ENCODE peak calls at places on chromosomes 11 and 22, in five cellular contexts. V is GM12865, U is A549, K is cardiac fibroblast, I is body of pancreas. Z is an unnamed sample.

GRCh38 chr11:108873938-108874337 is 209.1 kb downstream of the DDX10 start:
- DNase-seq in I (no peak), U (no peak), K (no peak), V (no peak), Z (no peak)

GRCh38 chr22:38870791-38871359 is 1.1 kb downstream of the CBX6 start:
- DNase-seq in I (no peak), U (no peak), V (no peak), K (no peak), Z (no peak)

GRCh38 chr22:27331526-27332281 is 469.9 kb downstream of the MN1 start:
- DNase-seq in V (no peak), U (peak), K (peak), I (peak), Z (peak)

GRCh38 chr11:34284836-34285235 is 73.0 kb downstream of the ABTB2 start:
- DNase-seq in I (no peak), K (no peak), V (no peak), U (no peak), Z (no peak)

GRCh38 chr22:30891781-30892180 is 76.8 kb downstream of the MORC2 start:
- DNase-seq in V (no peak), U (no peak), K (no peak), I (no peak), Z (no peak)

GRCh38 chr11:17414317-17414737 is 25.9 kb upstream of the KCNJ11 start:
- DNase-seq in V (no peak), K (no peak), I (peak), U (no peak), Z (no peak)

GRCh38 chr11:92707173-92707619 is 262.3 kb upstream of the MTNR1B start:
- DNase-seq in K (no peak), U (no peak), I (peak), V (no peak), Z (peak)

GRCh38 chr11:113563766-113564165 is 88.6 kb upstream of the DRD2 start:
- DNase-seq in V (no peak), I (no peak), K (no peak), U (no peak), Z (no peak)

GRCh38 chr11:76753950-76754349 is 29.2 kb upstream of the TSKU start:
- DNase-seq in I (no peak), V (no peak), K (no peak), U (no peak), Z (no peak)

GRCh38 chr11:73240190-73240781 is 22.2 kb downstream of the P2RY2 start:
- DNase-seq in I (peak), K (peak), U (no peak), V (no peak), Z (no peak)

GRCh38 chr11:78420796-78421209 is 3.2 kb upstream of the GAB2 start:
- DNase-seq in I (peak), K (peak), V (peak), U (no peak), Z (peak)

GRCh38 chr11:61120099-61120864 is 18.0 kb downstream of the CD5 start:
- DNase-seq in V (no peak), U (no peak), I (no peak), K (no peak), Z (no peak)
- H3K4me3 ChIP-seq in V (no peak), U (no peak), I (no peak), K (no peak), Z (no peak)

GRCh38 chr11:95911369-95911759 is 12.5 kb downstream of the MTMR2 start:
- DNase-seq in U (no peak), K (no peak), V (no peak), I (no peak), Z (no peak)
- H3K4me3 ChIP-seq in U (no peak), K (no peak), V (no peak), I (no peak), Z (no peak)

GRCh38 chr11:66969584-66970205 is 5.4 kb upstream of the C11orf86 start:
- DNase-seq in U (no peak), K (peak), V (no peak), I (no peak), Z (no peak)

GRCh38 chr11:66970371-66970807 is 4.7 kb upstream of the C11orf86 start:
- DNase-seq in V (no peak), I (no peak), K (no peak), U (no peak), Z (no peak)

GRCh38 chr11:66971483-66971882 is 3.6 kb upstream of the C11orf86 start:
- DNase-seq in V (no peak), I (no peak), U (no peak), K (peak), Z (no peak)

GRCh38 chr11:66967670-66968425 is 7.3 kb upstream of the C11orf86 start:
- DNase-seq in U (no peak), K (peak), I (no peak), V (no peak), Z (no peak)

DNA sequence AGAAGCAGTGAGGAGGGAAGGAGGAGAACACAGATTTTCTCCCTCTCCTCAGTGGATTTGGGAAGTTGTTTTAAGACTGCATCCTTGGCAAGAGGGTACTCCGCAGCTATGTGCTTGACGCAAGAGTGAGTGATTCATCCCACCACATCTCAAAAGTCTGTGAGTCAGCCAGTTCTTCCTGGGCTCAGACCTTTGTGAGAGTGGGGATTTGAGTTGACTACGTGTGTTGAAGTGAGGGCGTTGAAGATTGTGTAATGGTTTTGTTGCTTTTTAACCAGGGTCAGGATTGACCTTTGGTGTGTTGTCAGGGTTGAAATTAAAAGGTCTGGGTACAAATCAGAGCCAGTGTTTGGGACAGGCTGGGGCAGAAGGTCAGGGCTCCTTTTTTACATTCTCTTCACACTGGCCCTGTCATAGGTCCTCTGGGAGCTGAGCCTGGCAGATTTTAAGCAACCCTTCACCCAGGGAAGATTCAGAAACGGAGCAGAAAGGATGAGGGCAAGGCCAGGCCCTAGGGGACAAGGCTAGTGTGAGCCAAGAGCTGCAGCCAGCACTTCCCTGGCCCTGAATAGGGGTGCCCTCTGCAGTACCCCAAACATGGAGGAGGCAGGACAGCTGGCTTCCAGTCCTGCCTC is 4.2 kb upstream of the C11orf86 start:
- DNase-seq in U (peak), I (no peak), K (peak), V (no peak), Z (peak)
- H3K4me3 ChIP-seq in U (no peak), I (no peak), K (no peak), V (no peak), Z (no peak)

GRCh38 chr11:35945137-35945518 is 1.3 kb downstream of the LDLRAD3 start:
- DNase-seq in K (no peak), U (no peak), I (no peak), V (no peak), Z (no peak)
- H3K4me3 ChIP-seq in K (peak), U (peak), I (no peak), V (no peak), Z (peak)

GRCh38 chr11:66113132-66113856 is 43.2 kb downstream of the PACS1 start:
- DNase-seq in K (peak), U (peak), I (no peak), V (no peak), Z (no peak)
- H3K4me3 ChIP-seq in K (no peak), U (peak), I (no peak), V (peak), Z (no peak)

Z was measured in SJCRH30.